ENCODE peak calls at places on chromosomes 6 and 20, in nine cellular contexts. U is activated T-helper 9 cell treated with anti-CD3 and anti-CD28 coated beads, Interleukin-2, amount 50 U/mL, for 16 hours; S is adipocyte; J is stimulated activated CD4-positive, alpha-beta T cell treated with anti-CD3 and anti-CD28 coated beads, Interleukin-12 subunit alpha, Interleukin-12 subunit beta, amount 100 ng/mL, for 24 hours; O is type B pancreatic cell; L is WTC11; B is adrenal gland; C is foreskin fibroblast; W is psoas muscle. R is an unnamed sample.

GRCh38 chr6:163935158-163935762 is 520.7 kb downstream of the QKI start:
- DNase-seq in U (no peak), S (peak), J (no peak), O (no peak), L (no peak), B (peak), C (no peak), W (no peak), R (no peak)

GRCh38 chr6:100161782-100162181 is 167.8 kb upstream of the MCHR2 start:
- DNase-seq in U (no peak), S (no peak), J (no peak), O (no peak), L (no peak), B (no peak), C (no peak), W (no peak), R (no peak)

GRCh38 chr20:37954205-37954604 is 51.3 kb downstream of the VSTM2L start:
- DNase-seq in U (no peak), S (no peak), J (no peak), O (no peak), L (no peak), B (no peak), C (no peak), W (no peak), R (no peak)

GRCh38 chr6:53658992-53659391 is 6.6 kb downstream of the KLHL31 start:
- DNase-seq in U (no peak), S (no peak), J (no peak), O (no peak), L (no peak), B (no peak), C (no peak), W (no peak), R (no peak)

GRCh38 chr6:90940812-90941481 is 354.1 kb upstream of the MAP3K7 start:
- DNase-seq in U (no peak), S (peak), J (no peak), O (no peak), L (no peak), B (peak), C (peak), W (no peak), R (peak)

GRCh38 chr6:108020438-108021116 is 54.0 kb downstream of the OSTM1 start:
- DNase-seq in U (no peak), S (no peak), J (no peak), O (no peak), L (no peak), B (no peak), C (no peak), W (no peak), R (no peak)

GRCh38 chr6:125197795-125198269 is 44.3 kb downstream of the TPD52L1 start:
- DNase-seq in U (no peak), S (peak), J (no peak), O (no peak), L (no peak), B (peak), C (peak), W (peak), R (no peak)

GRCh38 chr6:83371428-83371827 is 59.4 kb downstream of the ME1 start:
- DNase-seq in U (no peak), S (peak), J (no peak), O (no peak), L (no peak), B (no peak), C (peak), W (no peak), R (no peak)

GRCh38 chr20:38658879-38659612 is 57.4 kb downstream of the ARHGAP40 start:
- DNase-seq in U (peak), S (peak), J (no peak), O (no peak), L (peak), B (peak), C (peak), W (no peak), R (peak)

GRCh38 chr20:36754656-36755222 is 8.8 kb upstream of the NDRG3 start:
- DNase-seq in U (peak), S (peak), J (no peak), O (no peak), L (peak), B (peak), C (peak), W (no peak), R (peak)

GRCh38 chr20:44233436-44234016 is 13.6 kb upstream of the GDAP1L1 start:
- DNase-seq in U (no peak), S (no peak), J (no peak), O (no peak), L (no peak), B (no peak), C (no peak), W (no peak), R (no peak)

GRCh38 chr20:4812216-4812615 is 90.5 kb downstream of the PRND start:
- DNase-seq in U (no peak), S (no peak), J (no peak), O (no peak), L (no peak), B (no peak), C (no peak), W (no peak), R (no peak)

GRCh38 chr6:118787746-118788419 is 106.1 kb upstream of the ASF1A start:
- DNase-seq in U (no peak), S (no peak), J (no peak), O (no peak), L (no peak), B (peak), C (peak), W (no peak), R (no peak)

GRCh38 chr6:124567401-124567800 is 394.8 kb upstream of the RNF217 start:
- DNase-seq in U (no peak), S (no peak), J (no peak), O (no peak), L (no peak), B (no peak), C (no peak), W (no peak), R (no peak)

GRCh38 chr6:152635949-152636674 is 1.1 kb downstream of the SYNE1 start:
- DNase-seq in U (no peak), S (peak), J (no peak), O (no peak), L (peak), B (peak), C (peak), W (peak), R (no peak)

R was measured in NAMALWA.